ENCODE peak calls at places on chromosomes 12 and 14, in nine cellular contexts. K, Q, I, P, E, V, G, D and H are unnamed samples.

GRCh38 chr12:105507311-105508035 is 177.0 kb downstream of the C12orf75 start:
- DNase-seq in K (no peak), Q (no peak), I (no peak), P (no peak), E (no peak), V (no peak), G (no peak), D (no peak), H (no peak)

GRCh38 chr12:13220848-13221247 is 24.3 kb downstream of the EMP1 start:
- DNase-seq in K (no peak), Q (no peak), I (no peak), P (no peak), E (no peak), V (no peak), G (no peak), D (no peak), H (no peak)

GRCh38 chr12:109770104-109770860 is 56.7 kb downstream of the FAM222A start:
- DNase-seq in K (no peak), Q (no peak), I (no peak), P (no peak), E (no peak), V (no peak), G (no peak), D (no peak), H (peak; percentile 49)

GRCh38 chr14:83006071-83006670 is 1472.5 kb upstream of the SEL1L start:
- DNase-seq in K (peak; percentile 63), Q (no peak), I (peak; percentile 55), P (no peak), E (no peak), V (no peak), G (no peak), D (no peak), H (no peak)

GRCh38 chr12:73950506-73950905 is 587.1 kb upstream of the ATXN7L3B start:
- DNase-seq in K (no peak), Q (no peak), I (no peak), P (no peak), E (no peak), V (no peak), G (no peak), D (no peak), H (no peak)

GRCh38 chr12:95117178-95117599 is 43.8 kb upstream of the NR2C1 start:
- DNase-seq in K (peak; percentile 72), Q (peak; percentile 63), I (peak; percentile 73), P (no peak), E (peak; percentile 67), V (peak; percentile 83), G (no peak), D (no peak), H (peak; percentile 19)

GRCh38 chr12:25744334-25744733 is 191.3 kb upstream of the LMNTD1 start:
- DNase-seq in K (no peak), Q (no peak), I (no peak), P (no peak), E (no peak), V (no peak), G (no peak), D (no peak), H (no peak)

GRCh38 chr14:103541944-103542544 is 13.0 kb downstream of the TRMT61A start:
- DNase-seq in K (peak; percentile 27), Q (no peak), I (no peak), P (no peak), E (no peak), V (no peak), G (no peak), D (no peak), H (peak; percentile 91)

GRCh38 chr12:111135293-111135832 is 215.0 kb upstream of the MYL2 start:
- DNase-seq in K (no peak), Q (no peak), I (no peak), P (no peak), E (no peak), V (no peak), G (no peak), D (no peak), H (no peak)

GRCh38 chr12:111137968-111138367 is 217.6 kb upstream of the MYL2 start:
- DNase-seq in K (no peak), Q (no peak), I (no peak), P (no peak), E (no peak), V (no peak), G (no peak), D (no peak), H (no peak)

GRCh38 chr12:111143216-111143756 is 222.9 kb upstream of the MYL2 start:
- DNase-seq in K (no peak), Q (no peak), I (no peak), P (no peak), E (no peak), V (no peak), G (no peak), D (no peak), H (no peak)

DNA sequence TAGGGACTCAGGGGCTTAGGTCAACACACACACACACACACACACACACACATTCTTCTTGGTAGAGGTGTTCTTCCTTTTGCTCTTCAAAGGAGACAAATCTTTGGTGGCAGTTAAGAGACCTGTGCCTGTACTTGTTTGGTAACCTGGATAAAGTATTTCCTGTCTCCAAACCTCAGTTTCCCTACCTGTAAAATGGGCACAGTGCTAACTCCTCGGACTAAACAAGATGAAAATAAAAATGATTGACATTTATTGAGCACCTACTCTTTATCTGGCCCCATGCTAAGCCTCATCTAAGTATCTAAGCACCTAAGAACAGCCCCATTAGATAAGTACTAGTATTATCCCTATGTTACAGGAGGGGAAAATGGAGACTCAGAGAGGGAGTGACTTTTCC is 220.8 kb upstream of the MYL2 start:
- DNase-seq in K (no peak), Q (no peak), I (no peak), P (no peak), E (no peak), V (no peak), G (no peak), D (no peak), H (no peak)
- H3K27me3 ChIP-seq in K (no peaks in the 10 kb centered on the region), Q (peaks cover 5% of the 10 kb centered on the region), I (no peaks in the 10 kb centered on the region), P (peaks cover 97% of the 10 kb centered on the region), E (no peaks in the 10 kb centered on the region), V (peaks cover 64% of the 10 kb centered on the region), G (no peaks in the 10 kb centered on the region), D (peaks cover 56% of the 10 kb centered on the region), H (no peaks in the 10 kb centered on the region)

DNA sequence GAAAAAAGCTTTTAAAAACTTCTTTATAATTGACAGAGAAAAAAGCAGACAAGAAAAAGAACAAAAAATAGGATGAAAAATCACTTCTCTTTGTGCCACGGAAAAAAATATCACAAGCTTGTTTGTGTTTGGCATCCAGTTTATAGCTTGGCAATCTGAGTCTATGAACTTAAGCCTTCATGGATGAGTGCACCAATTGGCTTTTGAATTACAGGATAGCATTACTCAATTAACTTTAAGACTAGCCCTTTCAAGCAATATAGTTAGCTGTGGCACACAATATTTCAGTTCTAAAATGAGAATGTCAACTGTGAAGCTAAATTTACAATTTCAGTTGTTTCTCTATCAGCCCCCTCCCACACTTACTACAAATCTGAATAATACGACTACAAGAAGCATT is 8.3 kb downstream of the RERG start:
- DNase-seq in K (no peak), Q (no peak), I (no peak), P (no peak), E (no peak), V (no peak), G (no peak), D (no peak), H (no peak)
- H3K4me3 ChIP-seq in K (no peak overlapping the region), Q (no peak overlapping the region), I (no peak overlapping the region), P (no peak overlapping the region), E (no peak overlapping the region), V (no peak overlapping the region), G (no peak overlapping the region), D (no peak overlapping the region), H (no peak overlapping the region)

GRCh38 chr12:27246774-27247173 is 2.7 kb downstream of the STK38L start:
- DNase-seq in K (no peak), Q (no peak), I (no peak), P (no peak), E (no peak), V (no peak), G (no peak), D (no peak), H (no peak)

GRCh38 chr12:27244680-27245005 is 557 bp downstream of the STK38L start:
- DNase-seq in K (no peak), Q (no peak), I (no peak), P (no peak), E (no peak), V (peak; percentile 62), G (no peak), D (no peak), H (no peak)

GRCh38 chr12:27245039-27245438 is 953 bp downstream of the STK38L start:
- DNase-seq in K (peak; percentile 26), Q (no peak), I (no peak), P (no peak), E (no peak), V (peak; percentile 28), G (no peak), D (no peak), H (no peak)

GRCh38 chr12:27243804-27244679 is at the start of gene STK38L:
- DNase-seq in K (peak; percentile 98), Q (peak; percentile 99), I (peak; percentile 98), P (peak; percentile 93), E (peak; percentile 98), V (peak; percentile 98), G (peak; percentile 100), D (peak; percentile 98), H (peak; percentile 92)

GRCh38 chr12:27246141-27246540 is 2.1 kb downstream of the STK38L start:
- DNase-seq in K (no peak), Q (no peak), I (no peak), P (no peak), E (no peak), V (no peak), G (no peak), D (no peak), H (no peak)
- H3K36me3 ChIP-seq in K (no peaks in the 10 kb centered on the region), Q (no peaks in the 10 kb centered on the region), I (no peaks in the 10 kb centered on the region), P (no peaks in the 10 kb centered on the region), E (no peaks in the 10 kb centered on the region), V (no peaks in the 10 kb centered on the region), G (no peaks in the 10 kb centered on the region), D (no peaks in the 10 kb centered on the region), H (no peaks in the 10 kb centered on the region)

GRCh38 chr12:49553512-49554088 is 14.3 kb downstream of the MCRS1 start:
- DNase-seq in K (peak; percentile 81), Q (no peak), I (no peak), P (peak; percentile 52), E (no peak), V (peak; percentile 60), G (no peak), D (no peak), H (peak; percentile 89)

GRCh38 chr12:49552425-49552824 is 13.6 kb downstream of the KCNH3 start:
- DNase-seq in K (no peak), Q (no peak), I (no peak), P (no peak), E (no peak), V (no peak), G (no peak), D (no peak), H (peak; percentile 21)

GRCh38 chr12:49552899-49553298 is 14.1 kb downstream of the KCNH3 start:
- DNase-seq in K (no peak), Q (no peak), I (no peak), P (no peak), E (no peak), V (no peak), G (no peak), D (no peak), H (no peak)

GRCh38 chr12:49550853-49551252 is 12.0 kb downstream of the KCNH3 start:
- DNase-seq in K (peak; percentile 38), Q (no peak), I (peak; percentile 50), P (no peak), E (no peak), V (no peak), G (no peak), D (no peak), H (peak; percentile 24)

DNA sequence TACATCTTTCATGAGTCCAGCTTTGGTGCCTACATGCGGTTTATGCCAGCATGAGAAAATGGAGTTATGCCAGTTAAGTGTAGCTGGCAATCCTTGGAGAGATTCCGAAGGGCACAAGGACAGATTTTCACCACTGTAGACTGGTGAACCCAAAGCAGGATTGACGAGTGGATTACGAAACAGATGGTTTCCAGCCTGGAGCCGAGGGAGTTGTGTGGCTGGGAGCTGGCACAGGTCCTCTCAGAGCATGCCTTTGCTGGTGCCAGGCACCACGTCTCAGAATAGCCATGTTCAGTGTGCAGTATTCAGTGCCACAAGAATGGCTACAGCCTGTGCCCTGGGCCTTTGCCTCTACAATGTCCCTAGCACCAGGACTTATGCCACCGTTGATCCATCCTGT is 13.2 kb downstream of the KCNH3 start:
- DNase-seq in K (no peak), Q (peak; percentile 68), I (peak; percentile 79), P (no peak), E (no peak), V (peak; percentile 24), G (no peak), D (peak; percentile 56), H (peak; percentile 16)
- H3K27me3 ChIP-seq in K (peaks cover 3% of the 10 kb centered on the region), Q (peaks cover 5% of the 10 kb centered on the region), I (no peaks in the 10 kb centered on the region), P (peaks cover 4% of the 10 kb centered on the region), E (no peaks in the 10 kb centered on the region), V (no peaks in the 10 kb centered on the region), G (no peaks in the 10 kb centered on the region), D (peaks cover 31% of the 10 kb centered on the region), H (peaks cover 32% of the 10 kb centered on the region)